ENCODE peak calls at places on chromosome 21, in eight cellular contexts. B, K, F, D, P, M, C and U are unnamed samples. For H3K4me1, the result is how much of the 10 kb centered on the place peaks cover.

GRCh38 chr21:27362249-27362648 is 395.4 kb upstream of the ADAMTS5 start:
- DNase-seq in C (no peak), P (no peak), K (no peak), D (no peak), B (no peak), M (peak), F (no peak), U (no peak)

GRCh38 chr21:37712204-37712934 is 203.9 kb downstream of the KCNJ6 start:
- DNase-seq in P (peak), C (peak), F (peak), M (peak), K (peak), B (peak), D (peak), U (no peak)

GRCh38 chr21:41680444-41681335 is 86.2 kb downstream of the RIPK4 start:
- DNase-seq in C (no peak), M (no peak), F (no peak), K (no peak), B (peak), D (no peak), P (no peak), U (no peak)

GRCh38 chr21:22762463-22762862 is 1764.3 kb downstream of the NCAM2 start:
- DNase-seq in K (no peak), C (no peak), F (no peak), P (no peak), M (no peak), B (no peak), D (no peak), U (no peak)

GRCh38 chr21:41900401-41900800 is 21.3 kb upstream of the PRDM15 start:
- DNase-seq in F (no peak), C (no peak), K (no peak), P (no peak), B (no peak), D (no peak), M (no peak), U (no peak)

GRCh38 chr21:42037943-42038342 is 27.8 kb upstream of the ZBTB21 start:
- DNase-seq in M (no peak), D (no peak), B (no peak), F (no peak), K (no peak), C (no peak), P (no peak), U (no peak)

GRCh38 chr21:29219165-29219770 is 79.5 kb upstream of the BACH1 start:
- DNase-seq in B (no peak), K (no peak), P (no peak), C (peak), F (no peak), M (no peak), D (no peak), U (no peak)

GRCh38 chr21:18917602-18918001 is 514.0 kb upstream of the TMPRSS15 start:
- DNase-seq in F (no peak), D (no peak), M (no peak), P (no peak), K (no peak), B (no peak), C (no peak), U (no peak)

GRCh38 chr21:37700641-37701202 is 215.5 kb downstream of the KCNJ6 start:
- DNase-seq in C (no peak), D (peak), M (peak), K (peak), P (peak), F (peak), B (no peak), U (no peak)

GRCh38 chr21:21860888-21861287 is 862.7 kb downstream of the NCAM2 start:
- DNase-seq in C (no peak), K (no peak), B (no peak), M (no peak), F (peak), P (no peak), D (no peak), U (no peak)

GRCh38 chr21:35164380-35164779 is 115.3 kb upstream of the RUNX1 start:
- DNase-seq in F (no peak), M (no peak), K (no peak), P (no peak), D (no peak), B (no peak), C (no peak), U (no peak)

GRCh38 chr21:42425603-42425985 is 21.9 kb downstream of the UBASH3A start:
- DNase-seq in D (no peak), P (no peak), M (no peak), B (no peak), F (no peak), K (no peak), C (no peak), U (no peak)

GRCh38 chr21:16264314-16264713 is 534.5 kb downstream of the USP25 start:
- DNase-seq in B (no peak), D (no peak), K (no peak), P (no peak), C (no peak), F (no peak), M (no peak), U (no peak)

GRCh38 chr21:45636921-45637646 is 6.4 kb upstream of the PCBP3 start:
- DNase-seq in B (no peak), F (no peak), K (no peak), M (no peak), P (no peak), D (no peak), C (no peak), U (no peak)

GRCh38 chr21:38699048-38699447 is 106.7 kb upstream of the ETS2 start:
- DNase-seq in B (no peak), K (peak), D (no peak), M (no peak), P (no peak), F (no peak), C (no peak), U (no peak)

GRCh38 chr21:28207776-28208175 is 784.9 kb downstream of the LTN1 start:
- DNase-seq in M (no peak), P (no peak), B (no peak), F (peak), D (no peak), K (no peak), C (no peak), U (no peak)

GRCh38 chr21:35479529-35479928 is 430.4 kb upstream of the RUNX1 start:
- DNase-seq in F (no peak), P (no peak), D (no peak), C (no peak), K (no peak), B (no peak), M (no peak), U (no peak)

GRCh38 chr21:46454634-46455390 is 3.9 kb upstream of the DIP2A start:
- DNase-seq in F (no peak), M (peak), D (no peak), K (no peak), C (no peak), P (no peak), B (no peak), U (no peak)

DNA sequence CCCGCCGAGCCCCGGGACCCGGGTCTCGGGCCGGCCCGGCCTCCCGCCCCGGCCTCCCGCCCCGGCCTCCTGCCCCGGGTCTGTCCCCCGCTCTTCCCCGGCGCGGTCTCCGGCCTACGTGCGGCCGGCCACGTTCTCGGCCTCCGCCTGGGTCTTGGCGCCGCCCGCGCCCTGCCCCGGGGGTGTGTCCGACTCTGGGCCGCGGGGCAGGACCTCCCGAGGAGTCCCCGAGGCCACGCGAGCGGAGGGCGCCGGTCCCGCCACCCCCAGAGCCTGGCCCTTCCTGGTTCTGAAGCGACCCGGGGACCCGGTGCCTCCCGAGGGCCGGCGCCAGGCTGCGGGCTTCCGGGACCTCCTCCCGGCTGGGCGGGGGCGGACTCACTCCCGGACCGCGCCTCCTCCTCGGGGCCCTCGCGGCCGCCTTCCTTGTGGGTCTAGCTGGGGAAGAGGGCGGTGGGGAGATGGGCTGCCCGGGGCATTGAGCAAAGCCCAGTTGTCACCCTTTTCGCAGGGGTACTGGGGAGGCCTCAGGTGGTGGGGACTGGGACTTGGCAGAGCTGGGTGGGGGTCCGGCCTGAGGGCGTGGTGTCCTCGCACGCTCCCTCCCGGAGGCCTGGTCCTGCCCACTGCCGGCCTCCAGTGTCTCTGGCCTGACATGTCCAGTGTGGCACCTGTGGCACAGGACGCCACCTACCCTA is 558 bp downstream of the PFKL start:
- DNase-seq in C (peak), B (peak), P (no peak), F (peak), M (peak), K (peak), D (peak), U (no peak)
- H3K27ac ChIP-seq in C (peak), B (peak), P (peak), F (peak), M (peak), K (peak), D (peak), U (peak)

DNA sequence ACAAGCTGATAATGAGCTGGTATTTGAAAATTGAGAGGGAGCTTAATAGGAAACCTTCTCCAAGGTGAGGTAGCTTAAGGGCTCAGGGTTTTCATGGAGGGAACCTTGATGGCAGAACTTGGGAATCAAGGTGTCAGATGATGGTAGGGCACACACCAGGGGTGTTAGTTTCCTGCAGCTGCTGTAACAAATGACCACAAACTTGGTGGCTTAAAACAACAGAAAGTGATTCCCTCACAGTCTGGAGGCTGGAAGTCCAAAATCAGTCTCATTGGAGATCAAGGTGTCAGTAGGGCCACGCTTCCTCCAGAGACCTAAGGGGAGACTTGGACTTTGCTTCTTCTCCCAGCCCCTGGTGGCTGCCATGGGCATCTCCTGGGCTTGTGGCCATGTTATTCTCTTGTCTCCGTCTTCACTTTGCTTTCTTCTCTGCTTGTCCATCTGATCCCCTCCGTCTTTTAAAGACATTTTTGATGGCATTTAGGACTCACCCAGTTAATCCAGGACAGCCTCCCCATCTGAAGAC is 45.5 kb downstream of the HUNK start:
- DNase-seq in K (no peak), P (no peak), D (no peak), B (no peak), M (no peak), C (no peak), F (no peak), U (no peak)
- TF ChIP-seq CTCF in K (no peak), P (peak), D (no peak), B (no peak), M (no peak), C (no peak), F (no peak), U (no peak)

GRCh38 chr21:40146201-40146890 is 279.1 kb downstream of the PCP4 start:
- DNase-seq in C (no peak), F (no peak), D (no peak), B (no peak), P (no peak), M (peak), K (no peak), U (no peak)
- H3K4me1 ChIP-seq in C (under half), F (under half), D (under half), B (under half), P (under half), M (under half), K (under half), U (under half)

GRCh38 chr21:33839167-33839716 is 76.4 kb downstream of the ATP5PO start:
- DNase-seq in P (no peak), C (no peak), M (no peak), D (no peak), B (no peak), K (no peak), F (no peak), U (no peak)

GRCh38 chr21:33843216-33843615 is 72.4 kb downstream of the ATP5PO start:
- DNase-seq in F (no peak), B (no peak), P (no peak), K (no peak), M (no peak), D (no peak), C (no peak), U (no peak)

GRCh38 chr21:33844104-33844889 is 71.3 kb downstream of the ATP5PO start:
- DNase-seq in B (no peak), C (no peak), M (no peak), D (no peak), F (peak), P (no peak), K (no peak), U (no peak)

GRCh38 chr21:33841561-33841960 is 74.0 kb downstream of the ATP5PO start:
- DNase-seq in K (no peak), C (no peak), M (no peak), P (no peak), D (no peak), B (no peak), F (no peak), U (no peak)

DNA sequence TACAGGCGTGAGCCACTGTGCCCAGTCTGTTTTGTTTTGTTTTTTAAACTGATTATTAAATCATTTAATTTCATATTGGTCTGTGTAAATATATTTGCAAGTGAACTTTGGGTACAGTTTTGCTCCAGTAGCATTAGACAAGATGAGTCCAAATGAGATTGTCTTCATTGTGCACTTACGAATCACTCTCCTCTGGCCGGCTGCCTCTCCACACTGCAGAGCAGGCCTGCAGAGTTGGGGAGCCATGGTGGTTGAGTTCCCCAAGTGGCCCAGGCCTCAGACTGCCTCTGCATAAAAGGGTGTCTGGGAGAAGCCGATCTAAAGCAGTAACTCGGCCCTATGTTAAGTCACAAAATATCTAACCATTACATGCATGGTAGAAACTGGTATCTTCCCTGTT is 74.8 kb downstream of the ATP5PO start:
- DNase-seq in P (no peak), D (no peak), K (no peak), C (no peak), F (no peak), M (no peak), B (no peak), U (no peak)
- H3K27ac ChIP-seq in P (no peak), D (no peak), K (no peak), C (no peak), F (no peak), M (no peak), B (no peak), U (no peak)

GRCh38 chr21:43824883-43825609 is 35.7 kb downstream of the RRP1 start:
- DNase-seq in D (no peak), P (no peak), M (no peak), C (no peak), K (no peak), B (no peak), F (no peak), U (no peak)

GRCh38 chr21:43826623-43826974 is 37.2 kb downstream of the RRP1 start:
- DNase-seq in B (no peak), F (no peak), K (no peak), M (no peak), D (no peak), C (no peak), P (no peak), U (no peak)

GRCh38 chr21:43827015-43827611 is 37.7 kb downstream of the RRP1 start:
- DNase-seq in D (no peak), M (peak), C (no peak), K (no peak), P (peak), B (no peak), F (peak), U (no peak)

GRCh38 chr21:43825610-43825935 is 36.2 kb downstream of the RRP1 start:
- DNase-seq in F (no peak), D (no peak), B (no peak), M (no peak), P (no peak), C (no peak), K (no peak), U (no peak)

GRCh38 chr21:43825936-43826622 is 36.7 kb downstream of the RRP1 start:
- DNase-seq in B (no peak), K (no peak), D (no peak), C (no peak), F (no peak), P (no peak), M (no peak), U (no peak)
- TF ChIP-seq CTCF in B (no peak), K (no peak), D (no peak), C (no peak), F (no peak), P (peak), M (peak), U (no peak)

GRCh38 chr21:36697473-36698159 is 1.3 kb upstream of the SIM2 start:
- DNase-seq in K (no peak), M (no peak), C (no peak), D (no peak), F (no peak), B (peak), P (no peak), U (no peak)
- H3K4me1 ChIP-seq in K (under half), M (under half), C (under half), D (under half), F (under half), B (under half), P (under half), U (under half)

GRCh38 chr21:33904041-33904440 is 11.6 kb downstream of the ATP5PO start:
- DNase-seq in F (no peak), P (no peak), M (no peak), K (no peak), B (no peak), C (no peak), D (no peak), U (no peak)

GRCh38 chr21:33915368-33916199 is at the start of gene ATP5PO:
- DNase-seq in C (peak), D (peak), P (peak), B (peak), M (peak), F (peak), K (peak), U (peak)

GRCh38 chr21:33914188-33914587 is 1.4 kb downstream of the ATP5PO start:
- DNase-seq in P (no peak), D (no peak), B (no peak), C (no peak), K (no peak), M (peak), F (peak), U (no peak)

GRCh38 chr21:33908760-33909159 is 6.8 kb downstream of the ATP5PO start:
- DNase-seq in M (no peak), K (no peak), P (no peak), F (no peak), D (no peak), C (no peak), B (no peak), U (no peak)

DNA sequence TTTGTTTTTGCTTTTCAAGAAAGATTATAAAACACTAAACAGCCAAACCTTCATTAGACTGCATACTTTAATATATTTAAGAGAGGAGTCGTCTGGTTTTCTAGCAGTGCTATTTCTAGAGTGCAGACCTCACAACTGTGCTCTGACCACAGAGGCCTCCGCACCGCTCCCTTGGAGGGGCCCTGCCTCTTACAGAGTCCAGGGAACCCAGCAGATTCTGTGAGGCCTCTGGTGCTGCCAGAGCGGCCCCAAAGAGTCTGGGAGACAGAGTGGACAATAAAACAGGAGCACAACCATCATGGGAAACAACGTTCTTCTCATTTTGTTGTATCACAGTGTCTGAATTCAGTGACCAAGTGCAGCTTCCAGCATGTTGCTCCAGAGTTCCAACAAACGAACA is 5.8 kb downstream of the ATP5PO start:
- DNase-seq in P (no peak), B (no peak), K (no peak), M (no peak), C (no peak), D (no peak), F (no peak), U (no peak)
- H3K27ac ChIP-seq in P (no peak), B (no peak), K (no peak), M (no peak), C (no peak), D (no peak), F (no peak), U (no peak)